ENCODE peak calls at places on chromosomes 11 and 22, in seven cellular contexts. One of them, this sample, is unnamed.

GRCh38 chr11:32439488-32440210 is 4.3 kb upstream of the WT1 start:
- DNase-seq in mammary epithelial cell: no peak
- DNase-seq in MM.1S: no peak
- DNase-seq in endodermal cell: peak
- DNase-seq in testis: peak
- DNase-seq in astrocyte of the cerebellum: no peak
- DNase-seq in foreskin fibroblast: no peak
- DNase-seq in this sample: no peak

GRCh38 chr22:50200333-50201190 is at the start of gene SELENOO:
- DNase-seq in astrocyte of the cerebellum: peak
- DNase-seq in MM.1S: peak
- DNase-seq in foreskin fibroblast: peak
- DNase-seq in mammary epithelial cell: peak
- DNase-seq in testis: peak
- DNase-seq in endodermal cell: peak
- DNase-seq in this sample: peak

GRCh38 chr11:58576792-58577440 is 1.3 kb upstream of the LPXN start:
- DNase-seq in foreskin fibroblast: peak
- DNase-seq in testis: no peak
- DNase-seq in MM.1S: peak
- DNase-seq in endodermal cell: no peak
- DNase-seq in mammary epithelial cell: peak
- DNase-seq in astrocyte of the cerebellum: peak
- DNase-seq in this sample: peak

GRCh38 chr11:75453916-75454655 is 21.1 kb upstream of the KLHL35 start:
- DNase-seq in MM.1S: no peak
- DNase-seq in foreskin fibroblast: no peak
- DNase-seq in endodermal cell: no peak
- DNase-seq in astrocyte of the cerebellum: peak
- DNase-seq in mammary epithelial cell: no peak
- DNase-seq in testis: no peak
- DNase-seq in this sample: no peak

GRCh38 chr11:75383246-75383645 is 16.1 kb upstream of the RPS3 start:
- DNase-seq in astrocyte of the cerebellum: no peak
- DNase-seq in endodermal cell: peak
- DNase-seq in testis: no peak
- DNase-seq in foreskin fibroblast: no peak
- DNase-seq in mammary epithelial cell: no peak
- DNase-seq in MM.1S: no peak
- DNase-seq in this sample: no peak

GRCh38 chr11:46319074-46319453 is 28.2 kb upstream of the DGKZ start:
- DNase-seq in MM.1S: no peak
- DNase-seq in endodermal cell: no peak
- DNase-seq in foreskin fibroblast: no peak
- DNase-seq in astrocyte of the cerebellum: no peak
- DNase-seq in testis: no peak
- DNase-seq in mammary epithelial cell: no peak
- DNase-seq in this sample: no peak

GRCh38 chr11:32081129-32081641 is 9.7 kb upstream of the RCN1 start:
- DNase-seq in foreskin fibroblast: peak
- DNase-seq in MM.1S: peak
- DNase-seq in mammary epithelial cell: peak
- DNase-seq in astrocyte of the cerebellum: no peak
- DNase-seq in endodermal cell: no peak
- DNase-seq in testis: no peak
- DNase-seq in this sample: peak

GRCh38 chr22:17880020-17880419 is 105.8 kb upstream of the BID start:
- DNase-seq in foreskin fibroblast: no peak
- DNase-seq in MM.1S: no peak
- DNase-seq in astrocyte of the cerebellum: no peak
- DNase-seq in testis: no peak
- DNase-seq in endodermal cell: no peak
- DNase-seq in mammary epithelial cell: no peak
- DNase-seq in this sample: no peak

GRCh38 chr11:129145276-129145675 is 46.8 kb downstream of the ARHGAP32 start:
- DNase-seq in testis: no peak
- DNase-seq in foreskin fibroblast: no peak
- DNase-seq in mammary epithelial cell: no peak
- DNase-seq in astrocyte of the cerebellum: no peak
- DNase-seq in MM.1S: no peak
- DNase-seq in endodermal cell: no peak
- DNase-seq in this sample: no peak

GRCh38 chr22:22078329-22078728 is 95.7 kb upstream of the TOP3B start:
- DNase-seq in mammary epithelial cell: no peak
- DNase-seq in endodermal cell: no peak
- DNase-seq in foreskin fibroblast: no peak
- DNase-seq in MM.1S: no peak
- DNase-seq in testis: no peak
- DNase-seq in astrocyte of the cerebellum: no peak
- DNase-seq in this sample: no peak

GRCh38 chr11:72141066-72141465 is 5.5 kb downstream of the FOLR3 start:
- DNase-seq in astrocyte of the cerebellum: peak
- DNase-seq in endodermal cell: no peak
- DNase-seq in foreskin fibroblast: peak
- DNase-seq in mammary epithelial cell: peak
- DNase-seq in MM.1S: no peak
- DNase-seq in testis: no peak
- DNase-seq in this sample: no peak

GRCh38 chr11:1043563-1044096 is 7.1 kb upstream of the MUC6 start:
- DNase-seq in endodermal cell: no peak
- DNase-seq in testis: no peak
- DNase-seq in mammary epithelial cell: no peak
- DNase-seq in foreskin fibroblast: no peak
- DNase-seq in MM.1S: no peak
- DNase-seq in astrocyte of the cerebellum: no peak
- DNase-seq in this sample: no peak

GRCh38 chr22:39317084-39317755 is 2.2 kb downstream of the RPL3 start:
- DNase-seq in astrocyte of the cerebellum: no peak
- DNase-seq in mammary epithelial cell: no peak
- DNase-seq in endodermal cell: peak
- DNase-seq in testis: no peak
- DNase-seq in foreskin fibroblast: no peak
- DNase-seq in MM.1S: peak
- DNase-seq in this sample: peak

GRCh38 chr22:30033137-30033536 is 47.1 kb upstream of the HORMAD2 start:
- DNase-seq in testis: no peak
- DNase-seq in mammary epithelial cell: no peak
- DNase-seq in astrocyte of the cerebellum: no peak
- DNase-seq in MM.1S: no peak
- DNase-seq in endodermal cell: no peak
- DNase-seq in foreskin fibroblast: no peak
- DNase-seq in this sample: no peak

GRCh38 chr11:10655931-10656576 is 37.5 kb downstream of the IRAG1 start:
- DNase-seq in endodermal cell: no peak
- DNase-seq in foreskin fibroblast: no peak
- DNase-seq in MM.1S: no peak
- DNase-seq in mammary epithelial cell: no peak
- DNase-seq in astrocyte of the cerebellum: no peak
- DNase-seq in testis: no peak
- DNase-seq in this sample: no peak

DNA sequence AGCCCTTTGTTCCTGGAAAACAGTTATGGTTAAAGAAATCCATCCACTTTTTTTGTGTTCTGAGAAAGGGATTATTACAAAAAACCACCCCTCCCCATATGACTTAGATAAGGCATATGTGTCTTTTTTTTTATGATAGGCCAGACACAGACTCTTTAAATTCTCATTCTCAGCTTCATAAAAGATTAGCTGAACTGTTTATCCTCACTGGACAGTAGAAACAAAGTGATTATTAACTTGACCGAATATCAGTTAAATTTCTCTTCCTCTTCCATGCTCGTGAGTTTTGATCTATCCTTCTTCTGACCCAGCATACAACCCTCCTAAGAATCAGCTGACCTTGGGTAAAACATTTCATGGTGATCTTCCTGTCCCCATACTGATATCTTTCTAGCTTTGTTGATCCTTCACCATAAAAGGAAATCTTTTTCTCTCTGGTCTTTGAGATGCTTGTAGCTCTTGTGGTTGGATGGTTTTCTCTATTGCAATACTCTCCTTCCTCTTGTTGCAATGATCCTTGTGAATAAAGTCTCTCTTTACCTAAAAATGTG is 26.2 kb downstream of the OR2AG2 start:
- DNase-seq in MM.1S: peak
- DNase-seq in foreskin fibroblast: no peak
- DNase-seq in testis: no peak
- DNase-seq in mammary epithelial cell: no peak
- DNase-seq in endodermal cell: no peak
- DNase-seq in astrocyte of the cerebellum: no peak
- DNase-seq in this sample: peak
- H3K4me3 ChIP-seq in MM.1S: peak
- H3K4me3 ChIP-seq in foreskin fibroblast: no peak
- H3K4me3 ChIP-seq in testis: no peak
- H3K4me3 ChIP-seq in mammary epithelial cell: no peak
- H3K4me3 ChIP-seq in endodermal cell: no peak
- H3K4me3 ChIP-seq in astrocyte of the cerebellum: no peak
- H3K4me3 ChIP-seq in this sample: peak

GRCh38 chr22:19686946-19687345 is 27.4 kb upstream of the SEPTIN5 start:
- DNase-seq in testis: no peak
- DNase-seq in foreskin fibroblast: no peak
- DNase-seq in astrocyte of the cerebellum: no peak
- DNase-seq in mammary epithelial cell: no peak
- DNase-seq in MM.1S: no peak
- DNase-seq in endodermal cell: peak
- DNase-seq in this sample: no peak
- TF ChIP-seq CTCF in testis: no peak
- TF ChIP-seq CTCF in foreskin fibroblast: no peak
- TF ChIP-seq CTCF in astrocyte of the cerebellum: no peak
- TF ChIP-seq CTCF in mammary epithelial cell: no peak
- TF ChIP-seq CTCF in MM.1S: no peak
- TF ChIP-seq CTCF in endodermal cell: no peak
- TF ChIP-seq CTCF in this sample: no peak

GRCh38 chr22:42645938-42646568 is 3.1 kb downstream of the CYB5R3 start:
- DNase-seq in MM.1S: no peak
- DNase-seq in endodermal cell: peak
- DNase-seq in astrocyte of the cerebellum: no peak
- DNase-seq in mammary epithelial cell: no peak
- DNase-seq in testis: no peak
- DNase-seq in foreskin fibroblast: no peak
- DNase-seq in this sample: no peak

GRCh38 chr22:42645341-42645937 is 3.8 kb downstream of the CYB5R3 start:
- DNase-seq in endodermal cell: no peak
- DNase-seq in foreskin fibroblast: no peak
- DNase-seq in mammary epithelial cell: no peak
- DNase-seq in MM.1S: no peak
- DNase-seq in astrocyte of the cerebellum: no peak
- DNase-seq in testis: peak
- DNase-seq in this sample: no peak

GRCh38 chr22:42642801-42643631 is 2.6 kb upstream of the ATP5MGL start:
- DNase-seq in endodermal cell: no peak
- DNase-seq in foreskin fibroblast: no peak
- DNase-seq in mammary epithelial cell: no peak
- DNase-seq in astrocyte of the cerebellum: no peak
- DNase-seq in MM.1S: no peak
- DNase-seq in testis: no peak
- DNase-seq in this sample: peak

GRCh38 chr22:42643632-42644421 is 3.4 kb upstream of the ATP5MGL start:
- DNase-seq in mammary epithelial cell: no peak
- DNase-seq in astrocyte of the cerebellum: no peak
- DNase-seq in testis: peak
- DNase-seq in endodermal cell: no peak
- DNase-seq in MM.1S: no peak
- DNase-seq in foreskin fibroblast: no peak
- DNase-seq in this sample: no peak

GRCh38 chr22:42644422-42645340 is 4.3 kb upstream of the ATP5MGL start:
- DNase-seq in endodermal cell: peak
- DNase-seq in testis: peak
- DNase-seq in astrocyte of the cerebellum: no peak
- DNase-seq in MM.1S: no peak
- DNase-seq in mammary epithelial cell: no peak
- DNase-seq in foreskin fibroblast: peak
- DNase-seq in this sample: no peak
- H3K4me3 ChIP-seq in endodermal cell: no peak
- H3K4me3 ChIP-seq in testis: no peak
- H3K4me3 ChIP-seq in astrocyte of the cerebellum: no peak
- H3K4me3 ChIP-seq in MM.1S: no peak
- H3K4me3 ChIP-seq in mammary epithelial cell: no peak
- H3K4me3 ChIP-seq in foreskin fibroblast: no peak
- H3K4me3 ChIP-seq in this sample: no peak

DNA sequence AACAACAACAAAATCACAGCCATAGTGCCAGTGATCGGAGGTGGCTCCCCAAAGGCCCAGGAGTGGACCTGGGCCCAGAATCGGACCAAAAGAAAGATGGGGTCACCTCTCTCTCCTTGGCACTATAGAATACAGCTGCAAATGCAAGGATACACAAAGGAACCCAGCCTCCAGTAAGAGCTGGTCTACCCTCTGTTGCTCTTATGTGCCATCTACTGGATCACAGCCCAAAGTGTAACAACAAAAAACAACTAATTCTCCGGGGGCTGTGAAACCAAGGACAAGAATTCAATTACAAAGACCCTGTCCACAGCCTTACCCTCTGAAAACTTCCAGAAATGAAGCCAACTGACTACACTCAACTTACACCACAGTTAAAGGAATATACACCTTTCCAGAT is 21.6 kb downstream of the OR8G5 start:
- DNase-seq in endodermal cell: peak
- DNase-seq in testis: no peak
- DNase-seq in MM.1S: no peak
- DNase-seq in astrocyte of the cerebellum: no peak
- DNase-seq in foreskin fibroblast: no peak
- DNase-seq in mammary epithelial cell: no peak
- DNase-seq in this sample: no peak
- TF ChIP-seq CTCF in endodermal cell: peak
- TF ChIP-seq CTCF in testis: no peak
- TF ChIP-seq CTCF in MM.1S: peak
- TF ChIP-seq CTCF in astrocyte of the cerebellum: no peak
- TF ChIP-seq CTCF in foreskin fibroblast: no peak
- TF ChIP-seq CTCF in mammary epithelial cell: peak
- TF ChIP-seq CTCF in this sample: peak

GRCh38 chr11:29452131-29452530 is 564.7 kb downstream of the KCNA4 start:
- DNase-seq in foreskin fibroblast: no peak
- DNase-seq in testis: no peak
- DNase-seq in mammary epithelial cell: peak
- DNase-seq in endodermal cell: no peak
- DNase-seq in astrocyte of the cerebellum: peak
- DNase-seq in MM.1S: no peak
- DNase-seq in this sample: no peak
- H3K4me3 ChIP-seq in foreskin fibroblast: no peak
- H3K4me3 ChIP-seq in testis: no peak
- H3K4me3 ChIP-seq in mammary epithelial cell: no peak
- H3K4me3 ChIP-seq in endodermal cell: no peak
- H3K4me3 ChIP-seq in astrocyte of the cerebellum: no peak
- H3K4me3 ChIP-seq in MM.1S: no peak
- H3K4me3 ChIP-seq in this sample: no peak

This sample was measured in GM12865.